ENCODE peak calls at places on chromosomes 11 and 22, in five cellular contexts. One of them, this sample, is unnamed.

GRCh38 chr11:116535954-116536353 is 236.8 kb downstream of the BUD13 start:
- DNase-seq in IMR-90: no peak
- DNase-seq in spleen: no peak
- DNase-seq in PC-9: no peak
- DNase-seq in retinal pigment epithelial cell: no peak
- DNase-seq in this sample: no peak

GRCh38 chr22:35609261-35609660 is 7.9 kb downstream of the MB start:
- DNase-seq in IMR-90: no peak
- DNase-seq in spleen: no peak
- DNase-seq in PC-9: no peak
- DNase-seq in retinal pigment epithelial cell: no peak
- DNase-seq in this sample: no peak

GRCh38 chr22:48396785-48397530 is 1430.7 kb downstream of the BRD1 start:
- DNase-seq in IMR-90: no peak
- DNase-seq in spleen: no peak
- DNase-seq in PC-9: no peak
- DNase-seq in retinal pigment epithelial cell: no peak
- DNase-seq in this sample: no peak

GRCh38 chr11:4607111-4607510 is 920 bp downstream of the TRIM68 start:
- DNase-seq in IMR-90: peak
- DNase-seq in spleen: no peak
- DNase-seq in PC-9: no peak
- DNase-seq in retinal pigment epithelial cell: no peak
- DNase-seq in this sample: no peak

GRCh38 chr11:124758355-124759267 is 3.5 kb downstream of the ESAM start:
- DNase-seq in IMR-90: peak
- DNase-seq in spleen: peak
- DNase-seq in PC-9: no peak
- DNase-seq in retinal pigment epithelial cell: no peak
- DNase-seq in this sample: peak

GRCh38 chr11:67272327-67273259 is 6.3 kb downstream of the GRK2 start:
- DNase-seq in IMR-90: no peak
- DNase-seq in spleen: peak
- DNase-seq in PC-9: no peak
- DNase-seq in retinal pigment epithelial cell: no peak
- DNase-seq in this sample: no peak

GRCh38 chr11:62398011-62398994 is 20.5 kb upstream of the SCGB1A1 start:
- DNase-seq in IMR-90: peak
- DNase-seq in spleen: peak
- DNase-seq in PC-9: no peak
- DNase-seq in retinal pigment epithelial cell: no peak
- DNase-seq in this sample: no peak

GRCh38 chr11:62144641-62145255 is 20.9 kb downstream of the INCENP start:
- DNase-seq in IMR-90: no peak
- DNase-seq in spleen: peak
- DNase-seq in PC-9: no peak
- DNase-seq in retinal pigment epithelial cell: no peak
- DNase-seq in this sample: no peak

GRCh38 chr22:37913233-37913721 is 7.2 kb downstream of the MICALL1 start:
- DNase-seq in IMR-90: no peak
- DNase-seq in spleen: no peak
- DNase-seq in PC-9: no peak
- DNase-seq in retinal pigment epithelial cell: no peak
- DNase-seq in this sample: no peak

GRCh38 chr22:37176464-37177061 is 11.5 kb downstream of the C1QTNF6 start:
- DNase-seq in IMR-90: peak
- DNase-seq in spleen: peak
- DNase-seq in PC-9: no peak
- DNase-seq in retinal pigment epithelial cell: peak
- DNase-seq in this sample: no peak

GRCh38 chr11:118313242-118313641 is 8.7 kb downstream of the CD3E start:
- DNase-seq in IMR-90: no peak
- DNase-seq in spleen: no peak
- DNase-seq in PC-9: no peak
- DNase-seq in retinal pigment epithelial cell: no peak
- DNase-seq in this sample: no peak

DNA sequence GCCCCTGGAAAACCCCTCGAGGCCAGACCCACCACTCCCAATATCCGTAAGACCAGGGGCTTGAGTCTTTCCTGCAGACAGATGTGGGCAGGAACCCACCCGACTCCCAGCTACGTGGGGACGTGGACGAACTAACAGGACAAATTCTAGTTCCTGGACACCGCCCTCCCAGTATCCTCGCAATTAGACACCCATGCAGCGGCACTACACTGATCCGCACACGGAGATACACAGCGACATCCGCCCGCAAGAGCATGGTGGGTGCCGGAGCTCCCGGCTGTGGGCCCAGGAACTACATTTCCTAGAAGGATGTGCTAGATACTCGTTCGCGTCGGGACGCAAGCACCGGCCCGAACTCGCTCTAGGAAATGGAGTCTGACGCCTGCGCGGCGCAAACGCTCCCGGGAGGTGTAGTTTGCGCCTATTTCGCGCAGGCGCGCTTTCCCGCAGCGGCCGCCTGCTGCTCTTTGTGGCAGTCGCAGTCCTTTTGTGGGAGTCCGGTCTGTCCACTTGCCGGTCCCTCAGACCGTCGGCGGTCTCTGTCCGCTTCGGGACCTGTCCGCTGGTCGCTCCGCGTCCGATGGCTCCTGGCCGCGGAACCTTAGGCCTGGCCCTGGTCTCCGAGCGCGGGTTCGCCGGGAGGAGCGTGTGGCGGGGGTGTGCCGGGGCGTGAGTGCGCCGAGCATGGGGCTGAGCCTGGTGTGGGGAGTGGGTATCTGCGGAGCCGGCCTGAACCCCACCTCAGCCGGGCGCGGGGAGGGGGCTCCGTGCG is at the start of gene ZNF74:
- DNase-seq in IMR-90: peak
- DNase-seq in spleen: peak
- DNase-seq in PC-9: peak
- DNase-seq in retinal pigment epithelial cell: peak
- DNase-seq in this sample: peak
- TF ChIP-seq CTCF in IMR-90: no peak
- TF ChIP-seq CTCF in spleen: no peak
- TF ChIP-seq CTCF in PC-9: no peak
- TF ChIP-seq CTCF in retinal pigment epithelial cell: no peak
- TF ChIP-seq CTCF in this sample: no peak

GRCh38 chr22:27723708-27724107 is 77.8 kb downstream of the MN1 start:
- DNase-seq in IMR-90: no peak
- DNase-seq in spleen: no peak
- DNase-seq in PC-9: no peak
- DNase-seq in retinal pigment epithelial cell: no peak
- DNase-seq in this sample: no peak

GRCh38 chr22:27724706-27725105 is 76.8 kb downstream of the MN1 start:
- DNase-seq in IMR-90: peak
- DNase-seq in spleen: no peak
- DNase-seq in PC-9: peak
- DNase-seq in retinal pigment epithelial cell: no peak
- DNase-seq in this sample: no peak

GRCh38 chr22:27724181-27724580 is 77.4 kb downstream of the MN1 start:
- DNase-seq in IMR-90: no peak
- DNase-seq in spleen: no peak
- DNase-seq in PC-9: peak
- DNase-seq in retinal pigment epithelial cell: no peak
- DNase-seq in this sample: no peak

GRCh38 chr22:27720860-27721259 is 80.7 kb downstream of the MN1 start:
- DNase-seq in IMR-90: no peak
- DNase-seq in spleen: peak
- DNase-seq in PC-9: no peak
- DNase-seq in retinal pigment epithelial cell: no peak
- DNase-seq in this sample: no peak

GRCh38 chr22:27723150-27723549 is 78.4 kb downstream of the MN1 start:
- DNase-seq in IMR-90: no peak
- DNase-seq in spleen: no peak
- DNase-seq in PC-9: peak
- DNase-seq in retinal pigment epithelial cell: no peak
- DNase-seq in this sample: no peak
- TF ChIP-seq CTCF in IMR-90: peak
- TF ChIP-seq CTCF in spleen: no peak
- TF ChIP-seq CTCF in PC-9: peak
- TF ChIP-seq CTCF in retinal pigment epithelial cell: peak
- TF ChIP-seq CTCF in this sample: no peak

GRCh38 chr11:103610435-103610834 is 426.0 kb upstream of the DDI1 start:
- DNase-seq in IMR-90: no peak
- DNase-seq in spleen: no peak
- DNase-seq in PC-9: no peak
- DNase-seq in retinal pigment epithelial cell: no peak
- DNase-seq in this sample: no peak

GRCh38 chr11:103604310-103604709 is 432.1 kb upstream of the DDI1 start:
- DNase-seq in IMR-90: no peak
- DNase-seq in spleen: no peak
- DNase-seq in PC-9: no peak
- DNase-seq in retinal pigment epithelial cell: no peak
- DNase-seq in this sample: no peak

GRCh38 chr11:103609117-103610066 is 427.0 kb upstream of the DDI1 start:
- DNase-seq in IMR-90: peak
- DNase-seq in spleen: no peak
- DNase-seq in PC-9: peak
- DNase-seq in retinal pigment epithelial cell: peak
- DNase-seq in this sample: no peak

GRCh38 chr11:103602846-103603245 is 433.6 kb upstream of the DDI1 start:
- DNase-seq in IMR-90: no peak
- DNase-seq in spleen: no peak
- DNase-seq in PC-9: no peak
- DNase-seq in retinal pigment epithelial cell: no peak
- DNase-seq in this sample: no peak

GRCh38 chr11:103608566-103608965 is 427.9 kb upstream of the DDI1 start:
- DNase-seq in IMR-90: peak
- DNase-seq in spleen: no peak
- DNase-seq in PC-9: no peak
- DNase-seq in retinal pigment epithelial cell: no peak
- DNase-seq in this sample: no peak
- TF ChIP-seq CTCF in IMR-90: no peak
- TF ChIP-seq CTCF in spleen: no peak
- TF ChIP-seq CTCF in PC-9: no peak
- TF ChIP-seq CTCF in retinal pigment epithelial cell: no peak
- TF ChIP-seq CTCF in this sample: no peak

GRCh38 chr11:121927359-121927758 is 188.7 kb downstream of the BLID start:
- DNase-seq in IMR-90: no peak
- DNase-seq in spleen: no peak
- DNase-seq in PC-9: no peak
- DNase-seq in retinal pigment epithelial cell: no peak
- DNase-seq in this sample: no peak
- TF ChIP-seq CTCF in IMR-90: no peak
- TF ChIP-seq CTCF in spleen: no peak
- TF ChIP-seq CTCF in PC-9: no peak
- TF ChIP-seq CTCF in retinal pigment epithelial cell: no peak
- TF ChIP-seq CTCF in this sample: no peak

DNA sequence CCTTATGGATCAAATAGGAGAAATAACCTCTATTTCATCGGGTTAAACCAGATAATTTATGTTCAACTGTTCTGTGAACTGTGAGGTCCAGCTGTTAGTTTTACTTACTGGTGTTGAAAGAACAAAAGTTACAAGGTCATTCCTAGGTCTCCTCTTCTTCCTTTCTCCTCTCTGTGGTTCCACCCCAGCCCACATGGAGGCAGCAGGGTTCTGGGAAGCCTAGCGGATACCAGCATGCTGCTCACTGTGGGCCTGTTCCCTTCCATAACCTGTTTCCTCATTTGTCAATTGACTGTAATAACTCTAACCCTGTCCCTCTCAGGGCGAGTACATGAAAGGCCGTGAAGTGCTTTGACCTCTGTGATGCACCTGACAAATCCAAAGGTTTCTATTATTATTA is 27.8 kb downstream of the RELT start:
- DNase-seq in IMR-90: peak
- DNase-seq in spleen: peak
- DNase-seq in PC-9: no peak
- DNase-seq in retinal pigment epithelial cell: no peak
- DNase-seq in this sample: peak
- TF ChIP-seq CTCF in IMR-90: peak
- TF ChIP-seq CTCF in spleen: peak
- TF ChIP-seq CTCF in PC-9: peak
- TF ChIP-seq CTCF in retinal pigment epithelial cell: peak
- TF ChIP-seq CTCF in this sample: peak